ENCODE peak calls at places on chromosomes 3 and 15, in seven cellular contexts. One of them, this sample, is unnamed.

GRCh38 chr3:76664816-76665215 is 375.1 kb upstream of the ROBO2 start:
- DNase-seq in K562: no peak
- DNase-seq in endothelial cell of umbilical vein: no peak
- DNase-seq in HepG2: no peak
- DNase-seq in A549: no peak
- DNase-seq in WTC11: no peak
- DNase-seq in GM12878: no peak
- DNase-seq in this sample: no peak

GRCh38 chr3:158532099-158532734 is 38.8 kb upstream of the MLF1 start:
- DNase-seq in K562: peak
- DNase-seq in endothelial cell of umbilical vein: peak
- DNase-seq in HepG2: peak
- DNase-seq in A549: peak
- DNase-seq in WTC11: no peak
- DNase-seq in GM12878: no peak
- DNase-seq in this sample: peak

GRCh38 chr3:30448946-30449686 is 157.3 kb upstream of the TGFBR2 start:
- DNase-seq in K562: no peak
- DNase-seq in endothelial cell of umbilical vein: no peak
- DNase-seq in HepG2: no peak
- DNase-seq in A549: no peak
- DNase-seq in WTC11: no peak
- DNase-seq in GM12878: no peak
- DNase-seq in this sample: no peak

GRCh38 chr3:157442729-157443128 is 6.1 kb downstream of the PTX3 start:
- DNase-seq in K562: peak
- DNase-seq in endothelial cell of umbilical vein: no peak
- DNase-seq in HepG2: no peak
- DNase-seq in A549: no peak
- DNase-seq in WTC11: no peak
- DNase-seq in GM12878: no peak
- DNase-seq in this sample: peak

GRCh38 chr15:37921527-37922385 is 12.7 kb upstream of the TMCO5A start:
- DNase-seq in K562: no peak
- DNase-seq in endothelial cell of umbilical vein: no peak
- DNase-seq in HepG2: no peak
- DNase-seq in A549: no peak
- DNase-seq in WTC11: no peak
- DNase-seq in GM12878: no peak
- DNase-seq in this sample: no peak

GRCh38 chr15:57500979-57501576 is 90.6 kb upstream of the MYZAP start:
- DNase-seq in K562: no peak
- DNase-seq in endothelial cell of umbilical vein: peak
- DNase-seq in HepG2: no peak
- DNase-seq in A549: no peak
- DNase-seq in WTC11: no peak
- DNase-seq in GM12878: no peak
- DNase-seq in this sample: no peak

GRCh38 chr3:194905696-194906095 is 220.0 kb downstream of the FAM43A start:
- DNase-seq in K562: no peak
- DNase-seq in endothelial cell of umbilical vein: no peak
- DNase-seq in HepG2: no peak
- DNase-seq in A549: no peak
- DNase-seq in WTC11: no peak
- DNase-seq in GM12878: no peak
- DNase-seq in this sample: no peak

GRCh38 chr3:123652346-123652984 is 67.6 kb upstream of the HACD2 start:
- DNase-seq in K562: peak
- DNase-seq in endothelial cell of umbilical vein: peak
- DNase-seq in HepG2: peak
- DNase-seq in A549: peak
- DNase-seq in WTC11: peak
- DNase-seq in GM12878: no peak
- DNase-seq in this sample: peak

GRCh38 chr3:32848215-32848614 is 30.4 kb downstream of the TRIM71 start:
- DNase-seq in K562: peak
- DNase-seq in endothelial cell of umbilical vein: no peak
- DNase-seq in HepG2: no peak
- DNase-seq in A549: no peak
- DNase-seq in WTC11: no peak
- DNase-seq in GM12878: no peak
- DNase-seq in this sample: peak

GRCh38 chr15:35256141-35256540 is 171.0 kb upstream of the NANOGP8 start:
- DNase-seq in K562: no peak
- DNase-seq in endothelial cell of umbilical vein: no peak
- DNase-seq in HepG2: no peak
- DNase-seq in A549: no peak
- DNase-seq in WTC11: no peak
- DNase-seq in GM12878: no peak
- DNase-seq in this sample: no peak

GRCh38 chr3:194075802-194076460 is 60.0 kb upstream of the HES1 start:
- DNase-seq in K562: peak
- DNase-seq in endothelial cell of umbilical vein: no peak
- DNase-seq in HepG2: peak
- DNase-seq in A549: peak
- DNase-seq in WTC11: no peak
- DNase-seq in GM12878: no peak
- DNase-seq in this sample: no peak

GRCh38 chr3:73037369-73037699 is 24.1 kb upstream of the EBLN2 start:
- DNase-seq in K562: peak
- DNase-seq in endothelial cell of umbilical vein: peak
- DNase-seq in HepG2: peak
- DNase-seq in A549: no peak
- DNase-seq in WTC11: no peak
- DNase-seq in GM12878: no peak
- DNase-seq in this sample: no peak

GRCh38 chr3:103136621-103137020 is 701.8 kb downstream of the ZPLD1 start:
- DNase-seq in K562: no peak
- DNase-seq in endothelial cell of umbilical vein: no peak
- DNase-seq in HepG2: no peak
- DNase-seq in A549: no peak
- DNase-seq in WTC11: no peak
- DNase-seq in GM12878: no peak
- DNase-seq in this sample: no peak

GRCh38 chr15:31101262-31102048 is at the start of gene TRPM1:
- DNase-seq in K562: no peak
- DNase-seq in endothelial cell of umbilical vein: no peak
- DNase-seq in HepG2: no peak
- DNase-seq in A549: no peak
- DNase-seq in WTC11: no peak
- DNase-seq in GM12878: no peak
- DNase-seq in this sample: no peak

GRCh38 chr3:31959951-31960792 is 20.9 kb downstream of the OSBPL10 start:
- DNase-seq in K562: no peak
- DNase-seq in endothelial cell of umbilical vein: no peak
- DNase-seq in HepG2: no peak
- DNase-seq in A549: no peak
- DNase-seq in WTC11: peak
- DNase-seq in GM12878: no peak
- DNase-seq in this sample: no peak

GRCh38 chr3:81650187-81650586 is 111.3 kb downstream of the GBE1 start:
- DNase-seq in K562: no peak
- DNase-seq in endothelial cell of umbilical vein: no peak
- DNase-seq in HepG2: no peak
- DNase-seq in A549: no peak
- DNase-seq in WTC11: no peak
- DNase-seq in GM12878: no peak
- DNase-seq in this sample: no peak

GRCh38 chr3:180383332-180384020 is 218.5 kb upstream of the TTC14 start:
- DNase-seq in K562: no peak
- DNase-seq in endothelial cell of umbilical vein: no peak
- DNase-seq in HepG2: no peak
- DNase-seq in A549: no peak
- DNase-seq in WTC11: no peak
- DNase-seq in GM12878: no peak
- DNase-seq in this sample: peak

GRCh38 chr3:115401298-115401697 is 222.0 kb upstream of the GAP43 start:
- DNase-seq in K562: no peak
- DNase-seq in endothelial cell of umbilical vein: peak
- DNase-seq in HepG2: no peak
- DNase-seq in A549: no peak
- DNase-seq in WTC11: no peak
- DNase-seq in GM12878: no peak
- DNase-seq in this sample: no peak

GRCh38 chr15:48149858-48150257 is 28.2 kb downstream of the MYEF2 start:
- DNase-seq in K562: no peak
- DNase-seq in endothelial cell of umbilical vein: peak
- DNase-seq in HepG2: no peak
- DNase-seq in A549: no peak
- DNase-seq in WTC11: no peak
- DNase-seq in GM12878: no peak
- DNase-seq in this sample: no peak

DNA sequence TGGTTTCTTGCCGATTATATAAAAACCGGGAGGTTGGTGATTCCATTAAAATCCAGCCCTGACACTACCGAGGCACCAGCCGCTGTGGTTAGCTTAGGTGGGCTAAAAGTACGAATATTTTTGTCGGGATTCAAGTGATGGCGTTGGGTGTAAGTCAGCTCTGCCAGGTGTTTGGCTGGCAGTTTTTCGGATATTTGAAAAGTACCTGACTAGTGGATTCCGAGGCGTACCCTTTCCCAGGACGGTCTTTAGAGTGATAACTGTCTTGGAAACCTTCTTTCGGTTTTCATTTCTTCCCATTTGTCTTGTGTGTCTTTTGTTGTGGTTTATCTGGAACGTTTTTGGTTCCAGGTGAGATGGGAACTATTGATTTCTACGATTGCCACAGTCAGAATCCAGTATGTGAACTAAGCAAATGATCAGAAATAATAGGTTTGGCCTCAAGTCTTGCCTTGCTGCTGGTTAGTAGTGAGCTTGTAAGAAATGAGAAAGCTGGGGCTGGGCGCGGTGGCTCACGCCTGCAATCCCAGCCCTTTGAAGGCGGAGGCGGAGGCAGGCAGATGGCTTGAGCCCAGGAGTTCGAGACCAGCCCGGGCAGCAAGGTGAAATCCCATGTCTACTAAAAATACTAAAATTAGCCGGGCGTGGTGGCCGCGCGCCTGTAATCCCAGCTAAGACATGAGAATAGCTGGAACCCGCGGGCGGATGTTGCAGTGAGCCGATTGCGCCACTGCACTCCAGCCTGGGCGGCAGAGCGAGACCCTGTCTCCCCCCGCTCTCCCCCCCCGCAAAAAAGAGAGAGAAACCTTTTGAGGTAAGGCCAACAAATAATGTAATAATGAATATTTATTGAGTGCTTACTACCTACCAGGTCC is 1.4 kb downstream of the FYTTD1 start:
- DNase-seq in K562: no peak
- DNase-seq in endothelial cell of umbilical vein: peak
- DNase-seq in HepG2: no peak
- DNase-seq in A549: no peak
- DNase-seq in WTC11: no peak
- DNase-seq in GM12878: no peak
- DNase-seq in this sample: peak
- TF ChIP-seq CTCF in K562: no peak
- TF ChIP-seq CTCF in endothelial cell of umbilical vein: no peak
- TF ChIP-seq CTCF in HepG2: no peak
- TF ChIP-seq CTCF in A549: no peak
- TF ChIP-seq CTCF in WTC11: no peak
- TF ChIP-seq CTCF in GM12878: no peak
- TF ChIP-seq CTCF in this sample: no peak

DNA sequence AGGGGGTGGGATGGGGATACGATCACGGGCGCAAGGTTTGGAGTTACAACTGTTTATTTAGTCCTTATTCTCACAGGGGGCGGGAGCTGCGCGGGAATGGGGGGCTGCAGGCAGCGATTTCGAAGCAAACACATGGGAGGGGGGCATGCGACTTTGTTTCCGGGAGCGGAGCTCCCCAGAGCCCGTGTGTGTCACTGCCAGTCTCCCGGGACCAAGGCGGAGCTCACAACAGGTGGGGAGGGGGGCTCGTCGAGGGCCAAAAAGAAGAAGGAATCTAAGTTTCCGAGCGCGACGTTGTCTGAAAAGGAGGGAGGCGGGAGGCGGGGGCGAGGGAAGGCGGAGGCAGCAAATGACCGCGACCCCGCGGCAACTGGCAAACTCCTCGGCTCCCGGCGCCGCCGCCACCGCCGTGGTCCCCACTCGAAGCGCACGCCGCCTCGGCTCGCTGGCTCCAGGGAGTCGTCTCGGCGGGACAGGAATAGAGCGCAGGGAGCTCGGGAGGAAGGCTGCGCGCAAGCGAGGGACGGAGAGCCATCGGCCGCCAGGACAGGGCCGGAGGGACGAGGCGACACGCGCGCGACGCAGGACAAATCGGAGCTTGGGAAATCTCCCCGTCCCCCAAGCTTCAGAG is 1.4 kb downstream of the FOXP1 start:
- DNase-seq in K562: peak
- DNase-seq in endothelial cell of umbilical vein: peak
- DNase-seq in HepG2: peak
- DNase-seq in A549: no peak
- DNase-seq in WTC11: peak
- DNase-seq in GM12878: no peak
- DNase-seq in this sample: peak
- TF ChIP-seq MAX in K562: peak
- TF ChIP-seq MAX in endothelial cell of umbilical vein: no peak
- TF ChIP-seq MAX in HepG2: peak
- TF ChIP-seq MAX in A549: peak
- TF ChIP-seq MAX in WTC11: no peak
- TF ChIP-seq MAX in GM12878: no peak
- TF ChIP-seq MAX in this sample: peak

GRCh38 chr3:190339130-190339529 is 16.9 kb upstream of the CLDN1 start:
- DNase-seq in K562: no peak
- DNase-seq in endothelial cell of umbilical vein: peak
- DNase-seq in HepG2: peak
- DNase-seq in A549: no peak
- DNase-seq in WTC11: no peak
- DNase-seq in GM12878: peak
- DNase-seq in this sample: peak
- TF ChIP-seq CTCF in K562: no peak
- TF ChIP-seq CTCF in endothelial cell of umbilical vein: no peak
- TF ChIP-seq CTCF in HepG2: peak
- TF ChIP-seq CTCF in A549: peak
- TF ChIP-seq CTCF in WTC11: no peak
- TF ChIP-seq CTCF in GM12878: peak
- TF ChIP-seq CTCF in this sample: no peak

GRCh38 chr15:63083046-63083445 is 38.6 kb upstream of the LACTB start:
- DNase-seq in K562: no peak
- DNase-seq in endothelial cell of umbilical vein: no peak
- DNase-seq in HepG2: no peak
- DNase-seq in A549: no peak
- DNase-seq in WTC11: no peak
- DNase-seq in GM12878: no peak
- DNase-seq in this sample: no peak

GRCh38 chr15:63080638-63081250 is 38.2 kb downstream of the TPM1 start:
- DNase-seq in K562: no peak
- DNase-seq in endothelial cell of umbilical vein: no peak
- DNase-seq in HepG2: no peak
- DNase-seq in A549: no peak
- DNase-seq in WTC11: no peak
- DNase-seq in GM12878: no peak
- DNase-seq in this sample: no peak

GRCh38 chr15:63077952-63078351 is 35.4 kb downstream of the TPM1 start:
- DNase-seq in K562: no peak
- DNase-seq in endothelial cell of umbilical vein: no peak
- DNase-seq in HepG2: no peak
- DNase-seq in A549: no peak
- DNase-seq in WTC11: no peak
- DNase-seq in GM12878: no peak
- DNase-seq in this sample: no peak

GRCh38 chr15:63082366-63082765 is 39.3 kb upstream of the LACTB start:
- DNase-seq in K562: no peak
- DNase-seq in endothelial cell of umbilical vein: no peak
- DNase-seq in HepG2: peak
- DNase-seq in A549: no peak
- DNase-seq in WTC11: no peak
- DNase-seq in GM12878: no peak
- DNase-seq in this sample: no peak

GRCh38 chr15:63079938-63080626 is 37.5 kb downstream of the TPM1 start:
- DNase-seq in K562: no peak
- DNase-seq in endothelial cell of umbilical vein: no peak
- DNase-seq in HepG2: peak
- DNase-seq in A549: peak
- DNase-seq in WTC11: no peak
- DNase-seq in GM12878: no peak
- DNase-seq in this sample: no peak
- TF ChIP-seq MAX in K562: no peak
- TF ChIP-seq MAX in endothelial cell of umbilical vein: no peak
- TF ChIP-seq MAX in HepG2: no peak
- TF ChIP-seq MAX in A549: no peak
- TF ChIP-seq MAX in WTC11: no peak
- TF ChIP-seq MAX in GM12878: no peak
- TF ChIP-seq MAX in this sample: no peak

This sample was measured in NB4.